ENCODE peak calls at places on chromosomes 11 and 22, in ten cellular contexts. J is hepatocyte; B is SK-N-SH; U is A673; R is right lobe of liver; W is CD8-positive, alpha-beta T cell; D is endothelial cell of umbilical vein; N is left ventricle myocardium inferior; K is sigmoid colon; Z is tibial artery. O is an unnamed sample.

GRCh38 chr11:95877288-95877687 is 46.6 kb downstream of the MTMR2 start:
- DNase-seq in U (no peak), W (no peak), Z (no peak), R (no peak), D (peak; percentile 44), J (no peak), B (no peak), N (no peak), K (no peak), O (no peak)

GRCh38 chr11:118003021-118003423 is 16.8 kb downstream of the IL10RA start:
- DNase-seq in N (no peak), B (no peak), W (peak; percentile 76), D (no peak), K (no peak), U (no peak), R (no peak), Z (no peak), J (no peak), O (no peak)

GRCh38 chr11:100776212-100776896 is 89.3 kb downstream of the ARHGAP42 start:
- DNase-seq in R (no peak), K (no peak), U (no peak), N (no peak), W (no peak), B (no peak), D (peak; percentile 23), Z (no peak), J (peak; percentile 66), O (no peak)

GRCh38 chr22:50016988-50017700 is 4.6 kb upstream of the IL17REL start:
- DNase-seq in N (peak; percentile 6), B (peak; percentile 27), D (no peak), Z (peak; percentile 62), U (no peak), K (peak; percentile 50), W (no peak), J (peak; percentile 5), R (peak; percentile 14), O (peak; percentile 4)

GRCh38 chr11:34669458-34669857 is 48.6 kb downstream of the EHF start:
- DNase-seq in K (no peak), Z (no peak), W (no peak), J (no peak), R (no peak), D (no peak), B (no peak), U (no peak), N (no peak), O (no peak)

GRCh38 chr22:50672041-50672440 is 582 bp upstream of the SHANK3 start:
- DNase-seq in B (no peak), N (no peak), U (no peak), J (peak; percentile 4), R (no peak), D (no peak), K (no peak), W (no peak), Z (no peak), O (no peak)

GRCh38 chr11:76768091-76769047 is 14.8 kb upstream of the TSKU start:
- DNase-seq in W (no peak), J (no peak), B (no peak), D (peak; percentile 71), U (peak; percentile 61), R (peak; percentile 59), Z (no peak), K (peak; percentile 83), N (peak; percentile 59), O (no peak)

GRCh38 chr11:117679464-117679863 is 117.6 kb downstream of the DSCAML1 start:
- DNase-seq in W (no peak), Z (no peak), N (no peak), K (no peak), U (no peak), R (no peak), J (peak; percentile 44), D (no peak), B (no peak), O (no peak)

GRCh38 chr22:27431896-27432295 is 369.7 kb downstream of the MN1 start:
- DNase-seq in R (no peak), D (no peak), K (no peak), B (no peak), W (no peak), J (no peak), Z (no peak), N (no peak), U (no peak), O (no peak)

GRCh38 chr11:15651782-15652181 is 537.1 kb downstream of the INSC start:
- DNase-seq in K (no peak), R (no peak), D (no peak), Z (no peak), B (no peak), J (no peak), N (no peak), W (no peak), U (no peak), O (no peak)

GRCh38 chr22:37807410-37808293 is at the start of gene GCAT:
- DNase-seq in B (peak; percentile 99), K (peak; percentile 98), Z (peak; percentile 98), W (peak; percentile 87), J (peak; percentile 98), U (peak; percentile 98), R (peak; percentile 97), N (peak; percentile 97), D (peak; percentile 98), O (peak; percentile 98)
- H3K4me1 ChIP-seq in B (peaks cover 34% of the 10 kb centered on the region), K (no peaks in the 10 kb centered on the region), Z (peaks cover 54% of the 10 kb centered on the region), W (peaks cover 37% of the 10 kb centered on the region), J (peaks cover 29% of the 10 kb centered on the region), U (peaks cover 31% of the 10 kb centered on the region), R (peaks cover 21% of the 10 kb centered on the region), N (peaks cover 55% of the 10 kb centered on the region), D (peaks cover 31% of the 10 kb centered on the region), O (peaks cover 4% of the 10 kb centered on the region)

DNA sequence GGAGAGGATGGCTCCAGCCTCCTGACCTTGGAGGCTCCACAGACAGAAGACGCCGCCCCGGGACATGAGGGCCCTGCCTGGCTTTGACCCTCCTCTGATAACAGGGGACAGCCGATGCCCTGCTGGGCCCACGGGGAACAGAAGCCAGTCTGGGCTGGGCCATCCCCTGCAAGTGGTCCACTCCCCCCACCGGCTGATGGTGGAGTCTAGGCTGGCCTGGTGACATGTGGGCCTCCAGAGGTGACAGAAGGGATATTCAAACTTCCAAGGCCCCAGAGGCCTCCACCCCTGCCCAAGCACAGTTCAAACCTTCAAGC is 930.1 kb downstream of the BRD1 start:
- DNase-seq in W (peak; percentile 27), U (no peak), K (peak; percentile 48), D (no peak), J (no peak), N (no peak), Z (no peak), B (no peak), R (no peak), O (no peak)
- H3K9me3 ChIP-seq in W (no peaks in the 10 kb centered on the region), U (no peaks in the 10 kb centered on the region), K (no peaks in the 10 kb centered on the region), D (peaks cover 13% of the 10 kb centered on the region), J (no peaks in the 10 kb centered on the region), N (no peaks in the 10 kb centered on the region), Z (no peaks in the 10 kb centered on the region), B (no peaks in the 10 kb centered on the region), R (no peaks in the 10 kb centered on the region), O (no peaks in the 10 kb centered on the region)

GRCh38 chr11:107683070-107683469 is 28.8 kb downstream of the SLN start:
- DNase-seq in W (no peak), B (no peak), D (no peak), N (no peak), R (no peak), U (no peak), J (no peak), K (no peak), Z (no peak), O (no peak)

GRCh38 chr11:107679255-107680024 is 32.4 kb downstream of the SLN start:
- DNase-seq in R (no peak), U (no peak), N (no peak), D (no peak), B (no peak), J (no peak), Z (no peak), W (no peak), K (no peak), O (no peak)

GRCh38 chr11:107688322-107688918 is 23.4 kb downstream of the SLN start:
- DNase-seq in N (no peak), D (no peak), U (no peak), J (no peak), B (no peak), Z (no peak), K (no peak), R (no peak), W (no peak), O (no peak)

GRCh38 chr11:107682182-107682971 is 29.5 kb downstream of the SLN start:
- DNase-seq in R (no peak), W (no peak), N (no peak), B (no peak), D (no peak), U (no peak), J (no peak), K (no peak), Z (no peak), O (no peak)

DNA sequence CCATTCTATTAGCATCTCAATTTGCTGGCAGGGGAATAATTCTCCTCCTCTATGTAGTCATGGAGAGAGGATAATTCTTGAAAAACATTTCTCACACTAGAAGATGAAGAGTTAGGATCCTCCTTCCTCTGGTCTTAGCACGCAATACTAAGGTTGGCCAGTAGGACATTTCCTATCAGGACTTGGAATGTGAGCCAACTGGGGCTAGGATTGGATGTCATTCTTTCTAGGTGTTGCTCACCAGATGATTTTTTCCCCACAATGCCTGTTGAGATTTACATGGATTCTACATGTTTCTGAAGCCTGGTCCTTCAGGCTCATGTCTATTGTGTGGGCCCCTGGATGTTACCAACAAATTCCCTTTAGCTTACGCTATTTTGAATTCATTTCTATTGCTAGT is 28.0 kb downstream of the SLN start:
- DNase-seq in Z (no peak), W (no peak), J (no peak), K (no peak), D (no peak), B (peak; percentile 24), U (peak; percentile 52), N (no peak), R (no peak), O (peak; percentile 18)
- TF ChIP-seq CTCF in Z (peak; percentile 20), W (no peak), J (no peak), K (no peak), D (peak; percentile 27), B (peak; percentile 51), U (peak; percentile 53), N (no peak), R (no peak), O (peak; percentile 66)

GRCh38 chr22:39907035-39907434 is 6.2 kb downstream of the GRAP2 start:
- DNase-seq in D (no peak), J (no peak), R (no peak), W (no peak), Z (no peak), U (no peak), B (no peak), K (no peak), N (no peak), O (no peak)

GRCh38 chr22:39908737-39909136 is 7.9 kb downstream of the GRAP2 start:
- DNase-seq in B (no peak), U (no peak), D (no peak), J (no peak), Z (no peak), W (no peak), N (no peak), R (no peak), K (no peak), O (no peak)

GRCh38 chr22:39906207-39906606 is 5.3 kb downstream of the GRAP2 start:
- DNase-seq in W (no peak), B (no peak), K (no peak), N (no peak), Z (no peak), U (no peak), D (no peak), R (no peak), J (no peak), O (no peak)

GRCh38 chr22:39908121-39908520 is 7.2 kb downstream of the GRAP2 start:
- DNase-seq in R (no peak), N (no peak), K (no peak), Z (no peak), B (no peak), D (no peak), J (no peak), U (no peak), W (no peak), O (no peak)

GRCh38 chr22:39907605-39908097 is 6.8 kb downstream of the GRAP2 start:
- DNase-seq in U (no peak), R (no peak), D (no peak), N (no peak), K (no peak), J (no peak), B (no peak), W (no peak), Z (no peak), O (no peak)
- H3K4me1 ChIP-seq in U (no peaks in the 10 kb centered on the region), R (no peaks in the 10 kb centered on the region), D (no peaks in the 10 kb centered on the region), N (no peaks in the 10 kb centered on the region), K (no peaks in the 10 kb centered on the region), J (no peaks in the 10 kb centered on the region), B (no peaks in the 10 kb centered on the region), W (peaks cover 50% of the 10 kb centered on the region), Z (no peaks in the 10 kb centered on the region), O (no peaks in the 10 kb centered on the region)